ENCODE peak calls at places on chromosomes 2 and 18, in six cellular contexts. P, B, G, Z, A and N are unnamed samples.

GRCh38 chr18:29174891-29175290 is 998.0 kb upstream of the CDH2 start:
- DNase-seq in P (no peak), Z (no peak), G (no peak), A (no peak), B (peak; percentile 58), N (no peak)

GRCh38 chr2:30694286-30695055 is 112.8 kb downstream of the CAPN13 start:
- DNase-seq in Z (peak; percentile 86), G (no peak), P (no peak), B (peak; percentile 16), A (peak; percentile 29), N (no peak)

GRCh38 chr2:175726213-175726612 is 275.9 kb downstream of the LNPK start:
- DNase-seq in A (no peak), G (no peak), P (no peak), B (peak; percentile 68), Z (no peak), N (no peak)

GRCh38 chr18:3879114-3879835 is 429.3 kb downstream of the TGIF1 start:
- DNase-seq in A (no peak), G (no peak), Z (no peak), B (no peak), P (no peak), N (no peak)

GRCh38 chr2:205148756-205149155 is 533.5 kb upstream of the NRP2 start:
- DNase-seq in G (no peak), B (no peak), P (no peak), Z (no peak), A (no peak), N (no peak)

GRCh38 chr2:226631671-226632070 is 167.9 kb downstream of the IRS1 start:
- DNase-seq in B (no peak), G (no peak), A (peak; percentile 90), Z (no peak), P (no peak), N (no peak)

GRCh38 chr2:11019614-11020013 is 107.9 kb downstream of the KCNF1 start:
- DNase-seq in P (no peak), Z (no peak), B (no peak), G (no peak), A (no peak), N (no peak)

GRCh38 chr2:111219285-111219684 is 98.6 kb downstream of the BCL2L11 start:
- DNase-seq in Z (peak; percentile 45), B (peak; percentile 69), P (no peak), A (no peak), G (no peak), N (no peak)

GRCh38 chr2:55530539-55531081 is 11.1 kb downstream of the CFAP36 start:
- DNase-seq in Z (no peak), A (no peak), B (no peak), P (no peak), G (no peak), N (no peak)

GRCh38 chr18:36942264-36942663 is 113.3 kb downstream of the KIAA1328 start:
- DNase-seq in A (no peak), P (no peak), Z (no peak), B (peak; percentile 16), G (peak; percentile 2), N (no peak)

GRCh38 chr2:71794611-71795010 is 341.2 kb downstream of the DYSF start:
- DNase-seq in A (no peak), G (no peak), B (no peak), P (no peak), Z (no peak), N (no peak)

GRCh38 chr18:74499633-74500032 is 3.5 kb downstream of the CNDP2 start:
- DNase-seq in P (peak; percentile 91), A (peak; percentile 73), G (peak; percentile 87), Z (no peak), B (peak; percentile 66), N (peak; percentile 81)

GRCh38 chr2:160200921-160201320 is 849 bp upstream of the ITGB6 start:
- DNase-seq in Z (no peak), B (no peak), G (no peak), A (no peak), P (no peak), N (no peak)
- TF ChIP-seq CTCF in Z (no peak), B (no peak), G (no peak), A (no peak), P (no peak), N (no peak)

GRCh38 chr2:96530144-96530430 is 6.5 kb upstream of the ARID5A start:
- DNase-seq in B (no peak), A (peak; percentile 52), Z (no peak), P (no peak), G (no peak), N (no peak)
- H3K4me1 ChIP-seq in B (peaks cover 42% of the 10 kb centered on the region), A (peaks cover 60% of the 10 kb centered on the region), Z (peaks cover 77% of the 10 kb centered on the region), P (peaks cover 5% of the 10 kb centered on the region), G (peaks cover 32% of the 10 kb centered on the region), N (peaks cover 64% of the 10 kb centered on the region)

DNA sequence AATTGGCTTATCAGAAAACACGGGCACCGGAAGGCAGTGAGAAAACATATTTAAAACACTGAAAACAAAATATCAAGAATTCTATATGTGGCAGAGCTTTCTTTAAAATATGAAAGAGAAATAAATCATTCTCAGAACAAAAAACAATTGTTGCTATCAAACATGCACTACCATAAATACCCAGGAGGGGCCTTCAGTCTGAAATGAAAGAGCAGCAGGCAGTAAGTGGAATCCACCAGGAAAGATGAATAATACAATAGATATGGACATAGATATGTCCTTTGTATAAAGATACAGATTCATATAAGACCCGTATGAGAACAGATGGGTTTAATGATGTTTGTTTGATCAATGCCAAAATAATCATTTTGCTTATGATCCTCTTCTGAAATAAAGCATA is 142.0 kb downstream of the TMEM18 start:
- DNase-seq in B (no peak), P (no peak), A (no peak), G (no peak), Z (no peak), N (no peak)
- TF ChIP-seq CTCF in B (peak; percentile 20), P (no peak), A (no peak), G (no peak), Z (no peak), N (peak; percentile 6)

GRCh38 chr2:26754972-26755670 is 9.0 kb upstream of the SLC35F6 start:
- DNase-seq in P (no peak), A (no peak), Z (no peak), B (no peak), G (no peak), N (no peak)
- H3K4me1 ChIP-seq in P (peaks cover 11% of the 10 kb centered on the region), A (peaks cover 10% of the 10 kb centered on the region), Z (peaks cover 16% of the 10 kb centered on the region), B (peaks cover 17% of the 10 kb centered on the region), G (no peaks in the 10 kb centered on the region), N (peaks cover 9% of the 10 kb centered on the region)

GRCh38 chr2:167749016-167749415 is 498.4 kb downstream of the STK39 start:
- DNase-seq in B (peak; percentile 63), P (no peak), G (no peak), A (no peak), Z (no peak), N (no peak)
- TF ChIP-seq CTCF in B (no peak), P (no peak), G (no peak), A (no peak), Z (no peak), N (no peak)

GRCh38 chr2:187956906-187957534 is 334.7 kb upstream of the GULP1 start:
- DNase-seq in P (no peak), A (no peak), G (no peak), B (peak; percentile 15), Z (no peak), N (no peak)
- H3K4me1 ChIP-seq in P (no peaks in the 10 kb centered on the region), A (no peaks in the 10 kb centered on the region), G (no peaks in the 10 kb centered on the region), B (no peaks in the 10 kb centered on the region), Z (no peaks in the 10 kb centered on the region), N (no peaks in the 10 kb centered on the region)

GRCh38 chr2:240357641-240358012 is 77.8 kb upstream of the GPC1 start:
- DNase-seq in P (no peak), Z (no peak), A (no peak), B (no peak), G (no peak), N (no peak)
- TF ChIP-seq CTCF in P (no peak), Z (no peak), A (no peak), B (no peak), G (no peak), N (no peak)